ENCODE peak calls at places on chromosome 18, in six cellular contexts. J is effector CD4-positive, alpha-beta T cell; X is T-helper 9 cell; W is HuH-7.5; M is NCI-H460; K is HTR-8/SVneo. O is an unnamed sample.

GRCh38 chr18:48961547-48961946 is 10.8 kb upstream of the SMAD7 start:
- DNase-seq in J (no peak), X (no peak), W (no peak), M (no peak), K (no peak), O (no peak)

GRCh38 chr18:58367425-58368140 is 261.3 kb downstream of the ALPK2 start:
- DNase-seq in J (no peak), X (no peak), W (no peak), M (no peak), K (no peak), O (no peak)

GRCh38 chr18:31230495-31230894 is 67.8 kb upstream of the DSC1 start:
- DNase-seq in J (no peak), X (no peak), W (no peak), M (no peak), K (no peak), O (no peak)

GRCh38 chr18:63439334-63439733 is 17.1 kb upstream of the VPS4B start:
- DNase-seq in J (peak; percentile 25), X (peak; percentile 24), W (peak; percentile 14), M (peak; percentile 45), K (peak; percentile 32), O (peak; percentile 52)

GRCh38 chr18:47795448-47795843 is 135.0 kb downstream of the SMAD2 start:
- DNase-seq in J (no peak), X (no peak), W (no peak), M (no peak), K (no peak), O (no peak)

GRCh38 chr18:79642626-79643025 is 37.0 kb upstream of the CTDP1 start:
- DNase-seq in J (no peak), X (no peak), W (no peak), M (no peak), K (no peak), O (no peak)

GRCh38 chr18:71443726-71444480 is 1100.2 kb downstream of the CBLN2 start:
- DNase-seq in J (no peak), X (no peak), W (no peak), M (no peak), K (no peak), O (no peak)

GRCh38 chr18:33937270-33937816 is 287.4 kb downstream of the NOL4 start:
- DNase-seq in J (no peak), X (no peak), W (no peak), M (no peak), K (no peak), O (no peak)

GRCh38 chr18:46386788-46387187 is 270.2 kb downstream of the LOXHD1 start:
- DNase-seq in J (no peak), X (no peak), W (no peak), M (no peak), K (no peak), O (no peak)

GRCh38 chr18:9057646-9058045 is 44.9 kb upstream of the NDUFV2 start:
- DNase-seq in J (no peak), X (no peak), W (no peak), M (no peak), K (no peak), O (no peak)

GRCh38 chr18:62242955-62243354 is 55.9 kb downstream of the RELCH start:
- DNase-seq in J (no peak), X (no peak), W (no peak), M (no peak), K (no peak), O (no peak)

GRCh38 chr18:63237911-63238710 is 81.5 kb downstream of the BCL2 start:
- DNase-seq in J (no peak), X (no peak), W (peak; percentile 12), M (peak; percentile 75), K (peak; percentile 56), O (no peak)

GRCh38 chr18:3652380-3653262 is 202.6 kb downstream of the TGIF1 start:
- DNase-seq in J (no peak), X (no peak), W (peak; percentile 60), M (peak; percentile 99), K (peak; percentile 86), O (peak; percentile 11)

GRCh38 chr18:36333418-36333817 is 35.9 kb downstream of the FHOD3 start:
- DNase-seq in J (no peak), X (no peak), W (peak; percentile 34), M (no peak), K (no peak), O (no peak)

GRCh38 chr18:50790956-50791355 is 28.9 kb downstream of the MRO start:
- DNase-seq in J (no peak), X (no peak), W (no peak), M (no peak), K (no peak), O (no peak)

GRCh38 chr18:48725596-48725995 is 186.8 kb downstream of the CTIF start:
- DNase-seq in J (no peak), X (no peak), W (no peak), M (no peak), K (no peak), O (no peak)

GRCh38 chr18:292271-292670 is 24.4 kb upstream of the THOC1 start:
- DNase-seq in J (no peak), X (no peak), W (no peak), M (no peak), K (no peak), O (no peak)

GRCh38 chr18:57212678-57213077 is 65.8 kb downstream of the BOD1L2 start:
- DNase-seq in J (no peak), X (no peak), W (no peak), M (no peak), K (no peak), O (no peak)

GRCh38 chr18:3250237-3251107 is 2.9 kb downstream of the MYL12A start:
- DNase-seq in J (no peak), X (no peak), W (no peak), M (peak; percentile 21), K (no peak), O (no peak)

GRCh38 chr18:70640336-70640887 is 351.6 kb downstream of the SOCS6 start:
- DNase-seq in J (no peak), X (no peak), W (no peak), M (no peak), K (no peak), O (no peak)